ENCODE peak calls at places on chromosome 11, in nine cellular contexts. C is A549, O is epithelial cell of prostate, K is nephron progenitor cell, V is germinal center, R is SJSA1, Z is esophagus muscularis mucosa, B is left cardiac atrium, W is islet precursor cell. L is an unnamed sample.

GRCh38 chr11:86637976-86638375 is 34.4 kb downstream of the ME3 start:
- DNase-seq in Z (no peak), V (no peak), O (no peak), W (no peak), K (no peak), B (no peak), C (no peak), R (no peak), L (no peak)

GRCh38 chr11:27701262-27702105 is 1.2 kb upstream of the BDNF start:
- DNase-seq in Z (no peak), W (no peak), V (no peak), B (peak), R (peak), C (peak), O (no peak), K (peak), L (no peak)

GRCh38 chr11:48088682-48089050 is 108.3 kb downstream of the PTPRJ start:
- DNase-seq in C (no peak), O (no peak), B (no peak), W (no peak), R (no peak), Z (no peak), K (no peak), V (no peak), L (no peak)

GRCh38 chr11:100808904-100809491 is 121.9 kb downstream of the ARHGAP42 start:
- DNase-seq in Z (no peak), R (peak), K (no peak), W (no peak), V (no peak), B (no peak), O (no peak), C (peak), L (no peak)

GRCh38 chr11:4569075-4569474 is 12.5 kb upstream of the OR52I2 start:
- DNase-seq in V (no peak), B (no peak), W (no peak), O (no peak), C (no peak), R (no peak), Z (no peak), K (no peak), L (no peak)

GRCh38 chr11:35796542-35796941 is 134.0 kb downstream of the TRIM44 start:
- DNase-seq in R (peak), B (no peak), V (no peak), Z (no peak), K (no peak), C (peak), W (peak), O (no peak), L (peak)

GRCh38 chr11:44945639-44946038 is 5.0 kb downstream of the TP53I11 start:
- DNase-seq in K (no peak), O (no peak), B (peak), V (no peak), C (no peak), R (no peak), W (no peak), Z (no peak), L (no peak)

GRCh38 chr11:104275992-104276391 is 112.0 kb upstream of the PDGFD start:
- DNase-seq in V (no peak), B (no peak), O (peak), W (no peak), K (no peak), Z (no peak), R (no peak), C (peak), L (no peak)

GRCh38 chr11:2582436-2582931 is 117.3 kb downstream of the KCNQ1OT1 start:
- DNase-seq in V (no peak), K (no peak), R (peak), W (peak), Z (no peak), C (no peak), B (peak), O (no peak), L (peak)

GRCh38 chr11:76700177-76701100 is 29.9 kb upstream of the LRRC32 start:
- DNase-seq in V (no peak), R (peak), Z (no peak), O (no peak), K (peak), W (peak), C (peak), B (peak), L (no peak)

GRCh38 chr11:117096140-117096972 is 1.9 kb downstream of the SIK3 start:
- DNase-seq in K (no peak), C (peak), R (peak), Z (no peak), V (peak), W (peak), O (no peak), B (no peak), L (no peak)

GRCh38 chr11:114106986-114107385 is 47.5 kb downstream of the ZBTB16 start:
- DNase-seq in R (no peak), C (no peak), B (no peak), K (no peak), O (no peak), V (no peak), Z (no peak), W (no peak), L (no peak)

GRCh38 chr11:128492461-128492860 is 94.9 kb downstream of the ETS1 start:
- DNase-seq in R (peak), B (no peak), K (no peak), C (no peak), V (no peak), W (no peak), Z (no peak), O (no peak), L (no peak)

GRCh38 chr11:86639172-86639571 is 33.2 kb downstream of the ME3 start:
- DNase-seq in V (no peak), W (no peak), R (peak), B (no peak), O (no peak), K (no peak), Z (peak), C (peak), L (no peak)

GRCh38 chr11:26297179-26297970 is 34.6 kb upstream of the ANO3 start:
- DNase-seq in K (no peak), V (peak), Z (no peak), O (peak), R (peak), B (no peak), W (no peak), C (peak), L (peak)

GRCh38 chr11:36657610-36658225 is 59.7 kb upstream of the RAG2 start:
- DNase-seq in C (no peak), W (no peak), O (no peak), R (no peak), V (no peak), Z (no peak), B (no peak), K (no peak), L (no peak)

GRCh38 chr11:17610402-17610894 is 63.4 kb downstream of the OTOG start:
- DNase-seq in V (no peak), O (no peak), W (peak), K (no peak), R (no peak), Z (peak), B (no peak), C (no peak), L (no peak)

GRCh38 chr11:79076526-79077115 is 364.2 kb downstream of the TENM4 start:
- DNase-seq in O (no peak), Z (no peak), B (peak), C (peak), V (peak), R (no peak), W (no peak), K (no peak), L (peak)

GRCh38 chr11:59191095-59191494 is 19.2 kb downstream of the DTX4 start:
- DNase-seq in O (no peak), K (no peak), W (no peak), Z (no peak), V (no peak), C (no peak), B (no peak), R (no peak), L (no peak)

GRCh38 chr11:108733479-108734116 is 68.7 kb downstream of the DDX10 start:
- DNase-seq in C (no peak), O (no peak), K (no peak), R (no peak), W (peak), B (no peak), Z (no peak), V (no peak), L (no peak)

GRCh38 chr11:67698247-67698646 is 23.8 kb upstream of the ALDH3B2 start:
- DNase-seq in Z (no peak), R (no peak), B (no peak), V (peak), K (no peak), W (no peak), C (peak), O (no peak), L (no peak)

GRCh38 chr11:111064118-111064517 is 181.4 kb upstream of the POU2AF2 start:
- DNase-seq in K (no peak), W (no peak), B (no peak), O (no peak), Z (no peak), C (no peak), V (no peak), R (peak), L (no peak)

GRCh38 chr11:84384637-84385227 is 1098.6 kb upstream of the CCDC90B start:
- DNase-seq in B (peak), C (peak), V (peak), K (peak), R (peak), Z (no peak), W (peak), O (no peak), L (peak)

GRCh38 chr11:2212411-2213251 is 41.0 kb upstream of the TH start:
- DNase-seq in C (no peak), R (no peak), V (no peak), W (peak), K (no peak), O (no peak), B (no peak), Z (no peak), L (no peak)

GRCh38 chr11:124278261-124278660 is 22.1 kb downstream of the OR8G5 start:
- DNase-seq in R (peak), O (no peak), C (no peak), W (no peak), K (no peak), B (no peak), Z (no peak), V (no peak), L (no peak)

GRCh38 chr11:44760917-44761545 is 34.3 kb downstream of the TSPAN18 start:
- DNase-seq in K (no peak), R (peak), C (peak), W (peak), V (no peak), Z (no peak), B (peak), O (peak), L (no peak)